ENCODE peak calls at places on chromosomes 5 and 9, in seven cellular contexts. H is esophagus muscularis mucosa, E is endothelial cell of umbilical vein, V is HCT116, G is transverse colon, Q is prostate gland, J is stomach. Y is an unnamed sample.
A peak's percentile ranks its signal among the peaks of the same experiment; 100 is the strongest.

GRCh38 chr9:108673386-108673785 is 182.4 kb downstream of the ACTL7B start:
- DNase-seq in H (peak; percentile 90), E (no peak), V (no peak), G (no peak), Q (no peak), J (no peak), Y (no peak)

GRCh38 chr5:78639811-78640210 is 8.8 kb downstream of the LHFPL2 start:
- DNase-seq in H (no peak), E (peak; percentile 94), V (no peak), G (no peak), Q (no peak), J (no peak), Y (no peak)

GRCh38 chr5:6542421-6543345 is 90.2 kb downstream of the NSUN2 start:
- DNase-seq in H (peak; percentile 86), E (no peak), V (no peak), G (no peak), Q (no peak), J (no peak), Y (no peak)

GRCh38 chr5:145811834-145812625 is 23.1 kb downstream of the PRELID2 start:
- DNase-seq in H (peak; percentile 29), E (peak; percentile 69), V (no peak), G (no peak), Q (no peak), J (no peak), Y (no peak)

GRCh38 chr5:1727571-1727970 is 72.1 kb downstream of the MRPL36 start:
- DNase-seq in H (no peak), E (no peak), V (no peak), G (no peak), Q (peak; percentile 2), J (peak; percentile 21), Y (no peak)

GRCh38 chr5:96641368-96641767 is 20.8 kb upstream of the CAST start:
- DNase-seq in H (no peak), E (no peak), V (no peak), G (no peak), Q (no peak), J (no peak), Y (no peak)

GRCh38 chr9:127520941-127521918 is 69.9 kb downstream of the LRSAM1 start:
- DNase-seq in H (no peak), E (peak; percentile 90), V (no peak), G (no peak), Q (no peak), J (no peak), Y (no peak)

GRCh38 chr9:112380771-112381181 is 868 bp downstream of the HSDL2 start:
- DNase-seq in H (no peak), E (no peak), V (no peak), G (no peak), Q (no peak), J (no peak), Y (no peak)

GRCh38 chr9:124137009-124137943 is 120.5 kb upstream of the NEK6 start:
- DNase-seq in H (no peak), E (no peak), V (no peak), G (peak; percentile 32), Q (no peak), J (no peak), Y (no peak)

GRCh38 chr5:29367176-29367833 is 1826.2 kb upstream of the CDH6 start:
- DNase-seq in H (no peak), E (no peak), V (no peak), G (no peak), Q (no peak), J (no peak), Y (no peak)

GRCh38 chr5:72234265-72234700 is 85.8 kb downstream of the MRPS27 start:
- DNase-seq in H (no peak), E (peak; percentile 89), V (no peak), G (no peak), Q (no peak), J (no peak), Y (no peak)

GRCh38 chr5:174532453-174533126 is 191.8 kb upstream of the MSX2 start:
- DNase-seq in H (no peak), E (peak; percentile 42), V (peak; percentile 91), G (peak; percentile 77), Q (peak; percentile 87), J (peak; percentile 86), Y (peak; percentile 71)

GRCh38 chr5:927172-928015 is 34.7 kb downstream of the TRIP13 start:
- DNase-seq in H (no peak), E (no peak), V (no peak), G (no peak), Q (no peak), J (no peak), Y (no peak)

GRCh38 chr5:417765-418559 is 25.0 kb upstream of the EXOC3 start:
- DNase-seq in H (no peak), E (no peak), V (no peak), G (no peak), Q (no peak), J (no peak), Y (no peak)

GRCh38 chr9:76610009-76610352 is 151.0 kb downstream of the GCNT1 start:
- DNase-seq in H (peak; percentile 93), E (no peak), V (no peak), G (peak; percentile 54), Q (no peak), J (peak; percentile 46), Y (no peak)

GRCh38 chr9:21974542-21975409 is 19.4 kb downstream of the CDKN2A start:
- DNase-seq in H (no peak), E (peak; percentile 51), V (peak; percentile 29), G (no peak), Q (no peak), J (peak; percentile 61), Y (no peak)

GRCh38 chr5:44844744-44845143 is 36.0 kb downstream of the MRPS30 start:
- DNase-seq in H (no peak), E (no peak), V (no peak), G (no peak), Q (no peak), J (no peak), Y (no peak)

GRCh38 chr5:58735637-58736036 is 152.8 kb downstream of the RAB3C start:
- DNase-seq in H (no peak), E (no peak), V (no peak), G (no peak), Q (no peak), J (no peak), Y (no peak)

GRCh38 chr5:34669931-34670516 is 13.9 kb downstream of the RAI14 start:
- DNase-seq in H (no peak), E (no peak), V (no peak), G (no peak), Q (no peak), J (no peak), Y (no peak)

GRCh38 chr9:101487443-101487855 is 46.2 kb upstream of the RNF20 start:
- DNase-seq in H (no peak), E (no peak), V (no peak), G (no peak), Q (no peak), J (no peak), Y (no peak)

GRCh38 chr5:132484386-132484715 is 6.2 kb downstream of the IRF1 start:
- DNase-seq in H (no peak), E (no peak), V (no peak), G (peak; percentile 7), Q (no peak), J (peak; percentile 17), Y (no peak)
- H3K27ac ChIP-seq in H (no peak overlapping the region), E (no peak overlapping the region), V (no peak overlapping the region), G (no peak overlapping the region), Q (no peak overlapping the region), J (peak overlapping the region; percentile 13), Y (no peak overlapping the region)

GRCh38 chr5:36136581-36136980 is 15.1 kb downstream of the LMBRD2 start:
- DNase-seq in H (no peak), E (no peak), V (no peak), G (no peak), Q (no peak), J (no peak), Y (no peak)

GRCh38 chr5:36135994-36136393 is 15.7 kb downstream of the LMBRD2 start:
- DNase-seq in H (no peak), E (no peak), V (no peak), G (no peak), Q (no peak), J (no peak), Y (no peak)

GRCh38 chr5:36138900-36139683 is 12.6 kb downstream of the LMBRD2 start:
- DNase-seq in H (no peak), E (no peak), V (no peak), G (no peak), Q (no peak), J (no peak), Y (no peak)
- TF ChIP-seq POLR2AphosphoS5 in H (no peak), E (no peak), V (no peak), G (no peak), Q (no peak), J (no peak), Y (no peak)

DNA sequence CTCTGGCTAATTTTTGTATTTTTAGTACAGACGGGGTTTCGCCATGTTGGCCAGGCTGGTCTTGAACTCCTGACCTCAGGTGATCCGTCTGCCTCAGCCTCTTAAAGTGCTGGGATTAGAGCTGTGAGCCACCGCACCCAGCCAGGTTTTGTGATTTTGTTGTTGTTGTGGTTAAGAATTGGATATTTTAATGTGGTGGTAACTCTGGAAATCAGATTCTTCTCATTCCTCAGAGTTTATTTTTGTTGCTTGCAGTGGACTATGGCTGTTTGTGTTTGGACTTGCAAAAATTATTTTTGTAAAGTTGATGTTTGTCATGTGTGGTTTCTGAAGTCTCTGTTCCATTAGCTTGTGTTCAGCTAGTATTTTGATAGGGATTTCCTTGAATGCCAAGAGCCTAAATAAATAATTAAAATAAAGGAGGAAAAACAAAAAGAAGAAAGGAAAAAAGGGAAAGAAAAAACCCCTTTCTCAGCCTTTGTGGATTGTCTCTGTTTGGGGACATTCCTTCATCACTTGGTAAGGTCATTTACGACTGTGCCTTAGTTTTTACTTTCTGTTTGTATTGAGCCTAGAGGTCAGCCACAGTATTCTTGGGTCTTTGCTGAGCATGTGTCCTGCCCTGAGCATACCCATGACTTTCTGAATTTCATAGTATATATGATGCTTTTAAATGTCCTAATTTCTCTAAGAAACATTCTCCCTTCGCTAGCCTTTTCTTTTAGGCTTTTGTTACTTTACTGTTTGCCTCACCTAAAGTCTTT is 37.3 kb downstream of the PBX3 start:
- DNase-seq in H (no peak), E (no peak), V (no peak), G (no peak), Q (no peak), J (no peak), Y (no peak)
- H3K27ac ChIP-seq in H (no peak overlapping the region), E (peak overlapping the region; percentile 68), V (no peak overlapping the region), G (no peak overlapping the region), Q (no peak overlapping the region), J (no peak overlapping the region), Y (no peak overlapping the region)

DNA sequence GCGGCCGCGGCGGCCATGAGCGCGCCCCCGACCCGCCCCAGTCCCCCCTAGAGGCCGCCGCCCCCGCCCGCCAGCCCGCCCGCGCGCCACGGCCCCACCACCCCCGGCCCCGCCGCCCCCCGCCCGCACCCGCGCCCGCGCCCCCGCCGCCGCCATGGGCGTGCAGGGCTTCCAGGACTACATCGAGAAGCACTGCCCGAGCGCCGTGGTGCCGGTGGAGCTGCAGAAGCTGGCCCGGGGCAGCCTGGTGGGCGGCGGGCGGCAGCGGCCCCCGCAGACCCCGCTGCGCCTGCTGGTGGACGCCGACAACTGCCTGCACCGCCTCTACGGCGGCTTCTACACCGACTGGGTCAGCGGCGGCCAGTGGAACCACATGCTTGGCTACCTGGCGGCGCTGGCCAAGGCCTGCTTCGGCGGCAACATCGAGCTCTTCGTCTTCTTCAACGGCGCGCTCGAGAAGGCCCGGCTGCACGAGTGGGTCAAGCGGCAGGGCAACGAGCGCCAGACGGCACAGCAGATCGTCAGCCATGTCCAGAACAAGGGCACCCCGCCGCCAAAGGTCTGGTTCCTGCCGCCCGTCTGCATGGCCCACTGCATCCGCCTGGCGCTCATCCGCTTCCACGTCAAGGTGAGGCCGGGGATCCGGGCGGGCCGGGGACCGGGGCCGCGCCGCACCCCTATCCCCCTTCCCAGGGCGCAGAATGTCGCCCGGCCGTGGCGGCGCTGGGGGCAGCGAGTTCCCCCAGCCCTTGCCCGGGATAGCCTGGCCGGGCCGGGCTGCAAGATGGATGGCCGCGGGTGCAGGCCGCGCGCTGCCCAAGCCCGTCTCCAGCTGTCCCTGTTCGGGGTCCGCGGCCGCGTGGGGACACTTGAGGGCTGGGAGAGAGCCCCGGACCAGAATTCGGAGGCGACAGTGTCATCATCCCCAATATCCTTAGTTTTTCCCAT is 551 bp downstream of the FAM120A start:
- DNase-seq in H (no peak), E (peak; percentile 58), V (no peak), G (peak; percentile 58), Q (peak; percentile 26), J (peak; percentile 58), Y (no peak)
- TF ChIP-seq POLR2AphosphoS5 in H (peak; percentile 4), E (no peak), V (no peak), G (peak; percentile 11), Q (peak; percentile 6), J (no peak), Y (no peak)